ENCODE peak calls at places on chromosomes 16 and 17, in eight cellular contexts. Y, K, Z, D, P, A, L and T are unnamed samples.

GRCh38 chr17:58969612-58970011 is 137.1 kb downstream of the TRIM37 start:
- DNase-seq in Y (no peak), K (no peak), Z (no peak), D (no peak), P (no peak), A (no peak), L (peak), T (no peak)

GRCh38 chr17:14871921-14872320 is 393.2 kb downstream of the PMP22 start:
- DNase-seq in Y (peak), K (no peak), Z (peak), D (no peak), P (no peak), A (no peak), L (peak), T (no peak)

GRCh38 chr17:17993366-17993765 is 20.7 kb downstream of the DRC3 start:
- DNase-seq in Y (no peak), K (no peak), Z (no peak), D (no peak), P (no peak), A (no peak), L (no peak), T (no peak)

GRCh38 chr16:81520560-81521135 is 76.0 kb downstream of the CMIP start:
- DNase-seq in Y (no peak), K (no peak), Z (no peak), D (no peak), P (no peak), A (no peak), L (no peak), T (no peak)

GRCh38 chr17:41687828-41688640 is 651 bp upstream of the EIF1 start:
- DNase-seq in Y (peak), K (peak), Z (no peak), D (peak), P (peak), A (peak), L (peak), T (peak)

GRCh38 chr16:85235988-85236831 is 123.9 kb upstream of the CIBAR2 start:
- DNase-seq in Y (no peak), K (no peak), Z (no peak), D (no peak), P (no peak), A (no peak), L (no peak), T (no peak)

GRCh38 chr17:56217921-56218320 is 64.6 kb downstream of the ANKFN1 start:
- DNase-seq in Y (no peak), K (no peak), Z (no peak), D (no peak), P (no peak), A (no peak), L (no peak), T (no peak)

GRCh38 chr17:75850928-75851692 is 4.0 kb downstream of the WBP2 start:
- DNase-seq in Y (no peak), K (no peak), Z (no peak), D (no peak), P (no peak), A (no peak), L (no peak), T (no peak)

GRCh38 chr17:38554430-38555350 is 51.1 kb downstream of the SRCIN1 start:
- DNase-seq in Y (peak), K (no peak), Z (no peak), D (no peak), P (peak), A (no peak), L (peak), T (no peak)

GRCh38 chr16:24497405-24497804 is 42.0 kb upstream of the RBBP6 start:
- DNase-seq in Y (peak), K (no peak), Z (no peak), D (no peak), P (no peak), A (no peak), L (peak), T (peak)

GRCh38 chr17:9016941-9017552 is 4.3 kb upstream of the NTN1 start:
- DNase-seq in Y (no peak), K (no peak), Z (no peak), D (no peak), P (peak), A (no peak), L (no peak), T (no peak)

GRCh38 chr16:89115216-89115949 is 21.7 kb downstream of the ACSF3 start:
- DNase-seq in Y (peak), K (peak), Z (no peak), D (peak), P (peak), A (peak), L (no peak), T (no peak)

GRCh38 chr16:56354016-56354415 is 71.3 kb downstream of the AMFR start:
- DNase-seq in Y (no peak), K (no peak), Z (no peak), D (no peak), P (no peak), A (no peak), L (no peak), T (no peak)

GRCh38 chr16:15948532-15949209 is 745 bp upstream of the ABCC1 start:
- DNase-seq in Y (no peak), K (no peak), Z (no peak), D (no peak), P (no peak), A (no peak), L (no peak), T (no peak)

GRCh38 chr16:66553223-66553622 is 847 bp downstream of the CKLF start:
- DNase-seq in Y (no peak), K (no peak), Z (no peak), D (no peak), P (no peak), A (no peak), L (no peak), T (no peak)

GRCh38 chr16:66552288-66553143 is at the start of gene CKLF:
- DNase-seq in Y (peak), K (peak), Z (peak), D (peak), P (peak), A (peak), L (peak), T (peak)

GRCh38 chr16:66554021-66554420 is 1.6 kb downstream of the CKLF start:
- DNase-seq in Y (no peak), K (no peak), Z (no peak), D (no peak), P (no peak), A (no peak), L (no peak), T (no peak)

GRCh38 chr16:66551788-66552287 is 538 bp upstream of the CKLF start:
- DNase-seq in Y (no peak), K (no peak), Z (no peak), D (no peak), P (no peak), A (no peak), L (no peak), T (no peak)

GRCh38 chr16:66554492-66554891 is 2.1 kb downstream of the CKLF start:
- DNase-seq in Y (no peak), K (no peak), Z (no peak), D (no peak), P (no peak), A (no peak), L (no peak), T (no peak)
- H3K4me3 ChIP-seq in Y (no peak), K (no peak), Z (no peak), D (no peak), P (no peak), A (no peak), L (no peak), T (no peak)

GRCh38 chr17:7018331-7018964 is 4.4 kb upstream of the BCL6B start:
- DNase-seq in Y (no peak), K (peak), Z (no peak), D (no peak), P (no peak), A (peak), L (no peak), T (no peak)
- H3K4me3 ChIP-seq in Y (no peak), K (peak), Z (no peak), D (peak), P (no peak), A (peak), L (no peak), T (no peak)

GRCh38 chr17:45424769-45425124 is 7.9 kb downstream of the ARHGAP27 start:
- DNase-seq in Y (no peak), K (no peak), Z (no peak), D (no peak), P (no peak), A (no peak), L (no peak), T (no peak)
- H3K4me3 ChIP-seq in Y (no peak), K (no peak), Z (no peak), D (peak), P (peak), A (peak), L (no peak), T (peak)

GRCh38 chr17:49483588-49484509 is 11.2 kb upstream of the NGFR start:
- DNase-seq in Y (no peak), K (no peak), Z (no peak), D (no peak), P (no peak), A (no peak), L (no peak), T (no peak)

GRCh38 chr17:49489348-49489747 is 5.7 kb upstream of the NGFR start:
- DNase-seq in Y (no peak), K (no peak), Z (no peak), D (no peak), P (no peak), A (no peak), L (no peak), T (no peak)

GRCh38 chr17:49488612-49489011 is 6.5 kb upstream of the NGFR start:
- DNase-seq in Y (no peak), K (no peak), Z (no peak), D (no peak), P (no peak), A (peak), L (no peak), T (no peak)

GRCh38 chr17:49487202-49487601 is 7.9 kb upstream of the NGFR start:
- DNase-seq in Y (no peak), K (no peak), Z (no peak), D (no peak), P (no peak), A (no peak), L (no peak), T (peak)

GRCh38 chr17:49486012-49486641 is 9.0 kb upstream of the NGFR start:
- DNase-seq in Y (no peak), K (no peak), Z (no peak), D (no peak), P (no peak), A (no peak), L (no peak), T (peak)
- H3K4me3 ChIP-seq in Y (no peak), K (no peak), Z (no peak), D (no peak), P (no peak), A (no peak), L (no peak), T (peak)

GRCh38 chr16:53805113-53805512 is 101.2 kb downstream of the FTO start:
- DNase-seq in Y (no peak), K (no peak), Z (no peak), D (no peak), P (no peak), A (no peak), L (no peak), T (no peak)
- H3K4me3 ChIP-seq in Y (no peak), K (no peak), Z (no peak), D (no peak), P (no peak), A (no peak), L (no peak), T (no peak)

GRCh38 chr17:69388791-69389442 is 25.6 kb upstream of the MAP2K6 start:
- DNase-seq in Y (no peak), K (no peak), Z (no peak), D (no peak), P (no peak), A (no peak), L (no peak), T (no peak)

DNA sequence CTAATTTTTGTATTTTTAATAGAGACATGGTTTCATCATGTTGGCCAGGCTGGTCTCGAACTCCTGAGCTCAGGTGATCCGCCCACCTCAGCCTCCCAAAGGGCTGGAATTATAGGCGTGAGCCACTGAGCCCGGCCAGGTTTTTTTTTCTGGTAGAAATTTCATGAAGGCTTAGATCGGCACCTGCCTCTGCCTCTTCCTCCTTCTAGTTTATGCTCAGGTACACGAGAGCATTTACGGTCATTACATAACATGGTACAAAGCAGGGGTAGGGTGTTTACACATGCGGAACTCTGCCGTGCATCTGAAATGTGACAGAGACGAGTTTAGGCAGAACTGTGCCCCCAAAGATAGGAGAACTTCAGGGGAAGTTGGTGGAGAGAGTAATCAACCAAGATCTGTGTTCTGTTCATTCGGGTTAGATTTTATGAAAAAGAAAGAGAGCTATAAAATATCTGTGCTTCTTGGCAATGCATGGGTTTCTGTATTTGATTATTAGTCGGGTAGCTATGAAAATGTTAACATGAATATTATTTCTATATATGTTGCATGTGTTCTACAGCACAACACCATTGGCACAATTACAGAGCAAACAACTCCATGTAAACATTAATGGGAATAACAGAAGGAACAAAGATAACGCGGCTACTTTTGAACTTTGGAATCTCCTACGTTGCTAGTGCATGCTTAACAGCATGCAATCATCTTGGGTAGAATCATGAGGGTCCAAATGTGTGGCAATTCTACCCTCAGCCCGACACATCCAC is 23.6 kb upstream of the MAP2K6 start:
- DNase-seq in Y (no peak), K (no peak), Z (no peak), D (no peak), P (no peak), A (no peak), L (no peak), T (no peak)
- H3K4me3 ChIP-seq in Y (no peak), K (no peak), Z (no peak), D (peak), P (no peak), A (no peak), L (no peak), T (no peak)